ENCODE peak calls at places on chromosomes 7 and 10, in four cellular contexts. D, C, V and H are unnamed samples. For H3K9me3, the result is how much of the 10 kb centered on the place peaks cover.

GRCh38 chr10:17645591-17646345 is 1.8 kb downstream of the STAM start:
- DNase-seq in D (no peak), V (no peak), C (no peak), H (no peak)

GRCh38 chr10:48711830-48712229 is 27.2 kb downstream of the WDFY4 start:
- DNase-seq in V (no peak), C (no peak), D (peak), H (no peak)

GRCh38 chr7:137930616-137931015 is 71.3 kb downstream of the CREB3L2 start:
- DNase-seq in V (no peak), C (no peak), D (no peak), H (no peak)

GRCh38 chr7:27364344-27364758 is 121.7 kb downstream of the EVX1 start:
- DNase-seq in D (peak), V (no peak), C (no peak), H (no peak)

GRCh38 chr7:26346611-26347200 is 55.0 kb downstream of the SNX10 start:
- DNase-seq in C (no peak), D (no peak), V (no peak), H (no peak)

GRCh38 chr7:148079681-148080080 is 510.9 kb upstream of the C7orf33 start:
- DNase-seq in C (no peak), D (no peak), V (no peak), H (no peak)

GRCh38 chr7:79787623-79788022 is 334.2 kb upstream of the MAGI2 start:
- DNase-seq in D (no peak), V (no peak), C (no peak), H (no peak)

GRCh38 chr10:119893845-119894427 is 1.4 kb downstream of the SEC23IP start:
- DNase-seq in C (no peak), V (no peak), D (no peak), H (no peak)

GRCh38 chr10:130202984-130203617 is 66.9 kb downstream of the GLRX3 start:
- DNase-seq in C (no peak), D (no peak), V (no peak), H (no peak)

GRCh38 chr10:68208424-68209042 is 23.4 kb downstream of the ATOH7 start:
- DNase-seq in D (peak), C (no peak), V (no peak), H (no peak)

GRCh38 chr7:79454325-79454960 is 976 bp upstream of the MAGI2 start:
- DNase-seq in V (no peak), C (no peak), D (peak), H (no peak)

GRCh38 chr10:121007264-121007663 is 156.1 kb downstream of the WDR11 start:
- DNase-seq in C (no peak), D (no peak), V (no peak), H (no peak)

GRCh38 chr10:124385627-124386185 is 33.0 kb downstream of the OAT start:
- DNase-seq in D (no peak), V (no peak), C (no peak), H (no peak)

GRCh38 chr7:132097550-132098134 is 478.6 kb downstream of the PLXNA4 start:
- DNase-seq in D (no peak), C (no peak), V (no peak), H (no peak)

GRCh38 chr7:12581897-12582296 is 11.4 kb downstream of the SCIN start:
- DNase-seq in D (no peak), V (no peak), C (no peak), H (no peak)

GRCh38 chr10:99927719-99928280 is 81.9 kb downstream of the DNMBP start:
- DNase-seq in C (no peak), V (no peak), D (no peak), H (no peak)

GRCh38 chr7:17434841-17435692 is 136.6 kb downstream of the AHR start:
- DNase-seq in V (no peak), D (no peak), C (no peak), H (no peak)

GRCh38 chr7:30148951-30149459 is 14.2 kb downstream of the MTURN start:
- DNase-seq in C (no peak), V (peak), D (no peak), H (no peak)

GRCh38 chr7:48171190-48171589 is at the start of gene ABCA13:
- DNase-seq in V (no peak), C (no peak), D (no peak), H (no peak)

GRCh38 chr10:62830577-62831122 is 14.5 kb upstream of the EGR2 start:
- DNase-seq in V (no peak), C (no peak), D (no peak), H (no peak)

GRCh38 chr7:144474800-144475521 is 71.5 kb upstream of the NOBOX start:
- DNase-seq in C (no peak), D (no peak), V (no peak), H (no peak)

GRCh38 chr10:71801357-71801756 is 28.0 kb upstream of the VSIR start:
- DNase-seq in C (no peak), D (no peak), V (no peak), H (no peak)

GRCh38 chr7:2100278-2101205 is 132.2 kb downstream of the MAD1L1 start:
- DNase-seq in D (no peak), C (no peak), V (no peak), H (no peak)

GRCh38 chr10:123635745-123636144 is 30.4 kb upstream of the GPR26 start:
- DNase-seq in V (no peak), C (no peak), D (no peak), H (no peak)

GRCh38 chr7:86970986-86971385 is 88.5 kb downstream of the ELAPOR2 start:
- DNase-seq in V (no peak), C (no peak), D (no peak), H (no peak)

GRCh38 chr7:30731619-30732018 is 20.3 kb upstream of the INMT start:
- DNase-seq in D (no peak), C (no peak), V (no peak), H (no peak)

GRCh38 chr10:72557362-72557761 is 68.5 kb downstream of the MICU1 start:
- DNase-seq in D (no peak), C (no peak), V (no peak), H (no peak)

GRCh38 chr10:100470367-100470766 is 7.6 kb downstream of the WNT8B start:
- DNase-seq in V (no peak), C (no peak), D (no peak), H (no peak)

GRCh38 chr7:66050990-66051424 is 24.6 kb upstream of the ASL start:
- DNase-seq in D (peak), C (no peak), V (no peak), H (no peak)

GRCh38 chr10:11576092-11576809 is 35.2 kb downstream of the USP6NL start:
- DNase-seq in V (no peak), C (no peak), D (no peak), H (no peak)

GRCh38 chr10:122632561-122632960 is 67.1 kb downstream of the C10orf120 start:
- DNase-seq in D (no peak), C (peak), V (no peak), H (no peak)

GRCh38 chr7:240887-241421 is 48.6 kb downstream of the FAM20C start:
- DNase-seq in C (no peak), V (no peak), D (no peak), H (no peak)

GRCh38 chr7:241513-241912 is 48.5 kb upstream of the FOXL3 start:
- DNase-seq in D (no peak), C (no peak), V (no peak), H (no peak)

GRCh38 chr7:236967-237366 is 44.6 kb downstream of the FAM20C start:
- DNase-seq in V (no peak), D (no peak), C (no peak), H (no peak)

GRCh38 chr7:237385-237784 is 45.0 kb downstream of the FAM20C start:
- DNase-seq in V (no peak), D (no peak), C (no peak), H (no peak)

DNA sequence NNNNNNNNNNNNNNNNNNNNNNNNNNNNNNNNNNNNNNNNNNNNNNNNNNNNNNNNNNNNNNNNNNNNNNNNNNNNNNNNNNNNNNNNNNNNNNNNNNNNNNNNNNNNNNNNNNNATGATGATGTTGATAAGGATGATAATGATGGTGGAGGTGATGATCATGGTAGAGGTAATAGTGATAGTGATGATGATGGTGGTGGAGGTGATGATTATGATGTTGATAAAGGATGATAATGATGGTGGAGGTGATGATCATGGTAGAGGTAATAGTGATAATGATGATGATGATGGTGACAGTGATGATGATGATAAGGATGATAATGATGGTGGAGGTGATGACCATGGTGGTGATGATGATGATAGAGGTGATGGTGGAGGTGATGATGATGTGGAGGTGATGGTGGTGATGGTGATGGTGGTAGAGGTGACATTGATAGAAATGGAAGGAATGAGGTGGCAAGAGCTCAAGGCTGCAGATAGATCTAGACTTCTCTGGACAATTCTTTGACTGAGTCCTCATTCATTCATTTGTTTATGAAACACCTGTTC is 47.8 kb downstream of the FAM20C start:
- DNase-seq in D (no peak), C (no peak), V (no peak), H (no peak)
- H3K9me3 ChIP-seq in D (under half), C (under half), V (under half), H (under half)

DNA sequence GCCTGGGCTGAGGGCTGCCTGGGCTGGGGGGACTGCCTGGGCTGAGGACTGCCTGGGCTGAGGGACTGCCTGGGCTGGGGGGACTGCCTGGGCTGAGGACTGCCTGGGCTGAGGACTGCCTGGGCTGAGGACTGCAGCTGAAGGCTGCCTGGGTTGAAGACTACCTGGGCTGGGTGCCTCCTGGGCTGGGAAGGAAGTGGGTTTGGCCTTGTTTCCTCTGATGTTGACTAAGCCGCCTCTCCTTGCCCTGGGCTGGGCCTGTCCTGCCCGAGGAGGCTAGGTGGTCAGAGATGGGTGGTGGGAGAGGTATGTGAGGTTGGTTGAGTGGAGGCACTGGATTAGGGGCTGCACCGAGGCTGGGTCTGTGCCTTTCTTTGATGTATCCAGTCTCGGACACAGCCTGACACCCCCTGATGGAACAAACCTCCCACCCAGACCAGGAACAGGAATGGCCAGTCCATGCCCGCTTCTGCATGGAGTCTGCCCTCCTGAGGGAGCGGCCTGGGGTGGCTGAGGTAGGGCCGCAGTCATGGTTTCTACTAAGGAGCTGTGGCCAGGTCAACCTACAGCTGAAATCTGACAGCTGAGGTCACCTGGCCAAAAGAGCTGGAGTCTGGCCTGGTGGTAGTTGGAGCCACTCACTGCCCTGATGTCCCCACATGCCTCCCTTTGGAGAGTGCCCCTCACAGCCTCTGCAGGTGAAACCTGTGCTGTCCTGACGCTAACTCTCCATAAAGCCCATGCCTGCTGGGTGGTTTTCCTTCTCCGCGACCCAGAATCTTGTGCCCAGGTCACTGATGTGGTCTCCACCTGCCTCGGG is 22.3 kb downstream of the SCART1 start:
- DNase-seq in V (peak), D (no peak), C (no peak), H (no peak)
- H3K9me3 ChIP-seq in V (under half), D (under half), C (under half), H (under half)

GRCh38 chr7:140618291-140618690 is 22.3 kb downstream of the DENND2A start:
- DNase-seq in D (no peak), C (no peak), V (no peak), H (no peak)
- H3K9me3 ChIP-seq in D (under half), C (under half), V (under half), H (under half)

GRCh38 chr7:71303566-71303965 is 171.6 kb downstream of the GALNT17 start:
- DNase-seq in D (no peak), V (no peak), C (no peak), H (no peak)

GRCh38 chr7:71312755-71313490 is 181.0 kb downstream of the GALNT17 start:
- DNase-seq in C (no peak), D (no peak), V (no peak), H (no peak)

GRCh38 chr7:71313562-71313961 is 181.6 kb downstream of the GALNT17 start:
- DNase-seq in D (no peak), C (no peak), V (no peak), H (no peak)

GRCh38 chr7:71311576-71311975 is 179.6 kb downstream of the GALNT17 start:
- DNase-seq in D (no peak), V (no peak), C (no peak), H (no peak)

DNA sequence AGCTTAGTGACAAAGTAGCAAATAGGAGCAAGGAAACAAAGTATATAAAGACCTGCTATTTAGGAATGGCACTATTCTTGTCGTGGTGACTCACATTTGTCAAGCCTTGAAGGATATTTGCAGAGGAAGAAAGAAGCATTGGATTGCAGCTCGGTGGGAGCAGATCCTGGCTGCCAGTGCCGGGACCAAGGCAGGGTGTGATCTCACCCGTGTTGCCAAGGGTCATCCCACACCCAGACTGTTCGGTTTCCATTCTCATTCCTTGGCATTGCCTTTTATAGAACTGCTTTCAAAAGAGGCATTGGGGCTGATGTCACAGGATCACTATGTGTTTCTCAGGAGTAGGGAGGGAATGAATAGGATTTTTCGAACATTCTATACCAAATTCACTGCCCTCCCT is 176.2 kb downstream of the GALNT17 start:
- DNase-seq in D (peak), C (no peak), V (no peak), H (no peak)
- H3K9me3 ChIP-seq in D (under half), C (under half), V (under half), H (under half)

GRCh38 chr10:37831495-37832333 is 25.7 kb downstream of the ZNF248 start:
- DNase-seq in V (no peak), D (no peak), C (no peak), H (no peak)
- H3K9me3 ChIP-seq in V (under half), D (under half), C (half or more), H (under half)

GRCh38 chr7:130732980-130733865 is 784 bp downstream of the KLF14 start:
- DNase-seq in D (no peak), V (peak), C (no peak), H (peak)

GRCh38 chr7:130734525-130735272 is 692 bp upstream of the KLF14 start:
- DNase-seq in C (no peak), D (no peak), V (no peak), H (no peak)

GRCh38 chr7:130733866-130734524 is at the start of gene KLF14:
- DNase-seq in D (no peak), C (no peak), V (peak), H (peak)

GRCh38 chr7:130736298-130736900 is 2.4 kb upstream of the KLF14 start:
- DNase-seq in D (no peak), C (no peak), V (no peak), H (no peak)

GRCh38 chr7:130735273-130735716 is 1.3 kb upstream of the KLF14 start:
- DNase-seq in V (no peak), D (no peak), C (no peak), H (no peak)
- H3K9me3 ChIP-seq in V (under half), D (under half), C (under half), H (under half)

GRCh38 chr10:133021116-133021962 is 66.4 kb upstream of the ADGRA1 start:
- DNase-seq in C (no peak), V (no peak), D (no peak), H (no peak)
- H3K9me3 ChIP-seq in C (under half), V (under half), D (under half), H (under half)

DNA sequence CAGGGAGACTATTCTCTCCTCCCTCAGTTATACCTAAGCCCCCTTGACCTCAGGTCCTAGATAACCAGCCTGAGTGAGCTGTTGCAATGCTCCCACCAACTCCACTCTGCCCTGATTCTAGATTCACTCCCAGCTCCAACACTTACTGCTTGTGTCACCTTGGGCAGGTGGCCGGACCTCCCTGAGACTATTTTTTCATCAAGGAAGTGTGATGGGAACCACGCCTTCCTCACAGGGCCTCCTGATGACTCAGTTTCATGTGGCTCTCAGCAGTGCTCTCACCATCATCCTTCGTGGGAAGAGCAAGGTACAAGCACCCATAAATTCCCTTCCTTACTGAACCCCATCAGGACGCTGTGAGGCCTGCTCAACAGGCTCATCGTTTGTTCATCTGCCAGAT is 925.8 kb upstream of the ZNF722 start:
- DNase-seq in V (no peak), D (no peak), C (no peak), H (no peak)
- H3K9me3 ChIP-seq in V (under half), D (under half), C (half or more), H (under half)